ENCODE peak calls at places on chromosomes 16 and 17, in four cellular contexts. One of them, this sample, is unnamed.

GRCh38 chr16:14510939-14511797 is 118.9 kb downstream of the PARN start:
- DNase-seq in lung: no peak
- DNase-seq in AG20443: peak
- DNase-seq in progenitor cell of endocrine pancreas: no peak
- DNase-seq in this sample: no peak

GRCh38 chr17:57739402-57740224 is 5.5 kb downstream of the CCDC182 start:
- DNase-seq in lung: no peak
- DNase-seq in AG20443: no peak
- DNase-seq in progenitor cell of endocrine pancreas: no peak
- DNase-seq in this sample: no peak

GRCh38 chr16:49527621-49528020 is 154.0 kb downstream of the C16orf78 start:
- DNase-seq in lung: no peak
- DNase-seq in AG20443: no peak
- DNase-seq in progenitor cell of endocrine pancreas: no peak
- DNase-seq in this sample: no peak

GRCh38 chr17:17877548-17878358 is 41.0 kb upstream of the SREBF1 start:
- DNase-seq in lung: peak
- DNase-seq in AG20443: peak
- DNase-seq in progenitor cell of endocrine pancreas: no peak
- DNase-seq in this sample: peak

GRCh38 chr17:32142857-32143524 is 689 bp downstream of the RHOT1 start:
- DNase-seq in lung: peak
- DNase-seq in AG20443: peak
- DNase-seq in progenitor cell of endocrine pancreas: peak
- DNase-seq in this sample: peak

GRCh38 chr17:82242977-82243647 is 14.3 kb downstream of the SLC16A3 start:
- DNase-seq in lung: peak
- DNase-seq in AG20443: peak
- DNase-seq in progenitor cell of endocrine pancreas: no peak
- DNase-seq in this sample: peak

GRCh38 chr16:78703951-78704350 is 604.5 kb downstream of the WWOX start:
- DNase-seq in lung: no peak
- DNase-seq in AG20443: no peak
- DNase-seq in progenitor cell of endocrine pancreas: no peak
- DNase-seq in this sample: no peak

GRCh38 chr16:15811778-15812750 is 44.8 kb downstream of the MYH11 start:
- DNase-seq in lung: no peak
- DNase-seq in AG20443: peak
- DNase-seq in progenitor cell of endocrine pancreas: no peak
- DNase-seq in this sample: no peak

GRCh38 chr17:2965621-2966275 is 97.7 kb downstream of the OR1D5 start:
- DNase-seq in lung: no peak
- DNase-seq in AG20443: peak
- DNase-seq in progenitor cell of endocrine pancreas: no peak
- DNase-seq in this sample: peak

GRCh38 chr16:54026456-54026855 is 260.1 kb downstream of the IRX3 start:
- DNase-seq in lung: no peak
- DNase-seq in AG20443: peak
- DNase-seq in progenitor cell of endocrine pancreas: no peak
- DNase-seq in this sample: no peak

GRCh38 chr17:6427284-6427781 is 7.6 kb downstream of the AIPL1 start:
- DNase-seq in lung: no peak
- DNase-seq in AG20443: peak
- DNase-seq in progenitor cell of endocrine pancreas: no peak
- DNase-seq in this sample: no peak